ENCODE peak calls at places on chromosomes 11 and 22, in nine cellular contexts. M is dorsolateral prefrontal cortex, Z is HFF-Myc, V is A549, C is retinal pigment epithelial cell, A is GM12865, Y is choroid plexus epithelial cell, Q is brain microvascular endothelial cell, S is BJ. G is an unnamed sample.

GRCh38 chr11:11618973-11619435 is 2.8 kb downstream of the GALNT18 start:
- DNase-seq in A (no peak), C (no peak), Y (no peak), Q (no peak), V (peak), M (no peak), S (no peak), Z (no peak), G (no peak)

GRCh38 chr11:70498976-70499801 is 100.9 kb downstream of the CTTN start:
- DNase-seq in V (no peak), Q (no peak), Z (no peak), M (peak), S (no peak), Y (no peak), A (no peak), C (no peak), G (no peak)

GRCh38 chr11:93236741-93237675 is 39.2 kb upstream of the SLC36A4 start:
- DNase-seq in C (no peak), M (no peak), Y (peak), V (peak), Z (peak), A (peak), S (no peak), Q (peak), G (no peak)

GRCh38 chr11:86955111-86955673 is at the start of gene FZD4:
- DNase-seq in C (no peak), S (no peak), Q (peak), M (peak), Z (peak), A (peak), Y (peak), V (peak), G (peak)

GRCh38 chr22:40627612-40628011 is 8.9 kb downstream of the MRTFA start:
- DNase-seq in M (no peak), S (no peak), V (no peak), C (no peak), Q (no peak), A (no peak), Y (no peak), Z (no peak), G (no peak)

GRCh38 chr22:35258144-35258988 is 1.1 kb downstream of the HMGXB4 start:
- DNase-seq in V (peak), S (no peak), Y (peak), C (peak), Q (no peak), A (peak), M (no peak), Z (no peak), G (no peak)

GRCh38 chr22:32932176-32932575 is 126.0 kb downstream of the SYN3 start:
- DNase-seq in S (no peak), A (no peak), Y (peak), V (no peak), M (no peak), Z (no peak), Q (no peak), C (peak), G (no peak)

GRCh38 chr11:120815260-120816100 is 208.4 kb upstream of the TBCEL start:
- DNase-seq in S (no peak), C (no peak), Q (no peak), Y (no peak), V (no peak), A (no peak), Z (no peak), M (no peak), G (no peak)

GRCh38 chr22:23204541-23205157 is 24.3 kb downstream of the BCR start:
- DNase-seq in Q (no peak), V (no peak), S (no peak), M (no peak), A (no peak), Z (no peak), Y (no peak), C (peak), G (peak)

GRCh38 chr11:97414801-97415200 is 1025.0 kb downstream of the JRKL start:
- DNase-seq in C (no peak), S (no peak), Y (no peak), A (no peak), M (no peak), Z (no peak), V (no peak), Q (peak), G (no peak)

DNA sequence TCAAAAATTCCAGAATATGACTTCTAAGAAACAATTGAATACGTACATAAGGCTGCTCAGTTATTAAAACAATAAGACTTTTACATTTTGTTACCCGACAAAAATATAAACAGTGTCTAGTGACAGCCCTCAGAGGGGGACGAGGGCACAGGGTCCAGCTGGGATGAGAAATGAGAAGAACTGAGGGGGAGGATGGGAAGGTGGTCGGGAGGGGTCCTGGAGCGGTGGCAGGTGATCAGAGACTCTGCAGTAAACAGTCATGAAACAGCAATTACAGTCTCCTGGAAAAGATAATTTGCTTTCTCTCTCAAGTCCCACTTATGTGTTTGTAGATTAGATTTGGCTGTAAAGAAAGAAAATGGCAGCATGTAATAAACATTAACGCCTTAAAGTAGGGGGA is 56.0 kb downstream of the PACSIN2 start:
- DNase-seq in C (no peak), Y (no peak), Z (no peak), Q (no peak), A (no peak), M (no peak), S (no peak), V (no peak), G (no peak)
- H3K4me3 ChIP-seq in C (peak), Y (peak), Z (no peak), Q (no peak), A (no peak), M (peak), S (no peak), V (peak), G (peak)

DNA sequence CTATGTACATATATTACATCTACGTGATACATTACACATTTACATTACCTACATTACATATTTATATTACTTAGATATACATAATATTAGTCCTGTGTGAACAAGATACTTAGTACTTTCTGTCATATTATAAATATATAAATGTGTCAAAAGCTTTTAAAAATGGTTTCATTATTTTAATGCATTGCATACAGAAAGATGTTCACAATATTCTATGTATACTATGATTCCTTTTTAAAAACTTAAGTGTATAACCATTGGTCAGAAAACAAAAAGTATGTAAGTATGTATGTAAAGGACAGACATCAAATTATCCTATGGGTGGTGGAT is 647 bp upstream of the ZW10 start:
- DNase-seq in Q (no peak), Y (no peak), M (no peak), C (no peak), A (no peak), S (no peak), V (no peak), Z (no peak), G (no peak)
- H3K4me3 ChIP-seq in Q (peak), Y (peak), M (peak), C (peak), A (peak), S (peak), V (peak), Z (peak), G (peak)

GRCh38 chr22:38205261-38206128 is 3.7 kb downstream of the MAFF start:
- DNase-seq in Z (no peak), Q (peak), S (no peak), V (no peak), C (no peak), A (no peak), Y (peak), M (no peak), G (peak)
- H3K4me3 ChIP-seq in Z (no peak), Q (no peak), S (peak), V (no peak), C (no peak), A (no peak), Y (peak), M (no peak), G (no peak)

GRCh38 chr22:39512026-39512425 is 8.3 kb upstream of the ATF4 start:
- DNase-seq in M (no peak), S (no peak), C (no peak), A (no peak), Q (no peak), Y (no peak), Z (no peak), V (no peak), G (no peak)

GRCh38 chr22:39513791-39514190 is 6.6 kb upstream of the ATF4 start:
- DNase-seq in V (no peak), Z (no peak), A (no peak), Q (no peak), S (no peak), C (no peak), M (no peak), Y (no peak), G (no peak)

GRCh38 chr22:39510529-39511149 is 8.5 kb downstream of the MIEF1 start:
- DNase-seq in M (no peak), S (no peak), Z (no peak), A (no peak), Y (no peak), Q (no peak), V (no peak), C (no peak), G (no peak)

GRCh38 chr22:39508393-39508792 is 6.3 kb downstream of the MIEF1 start:
- DNase-seq in M (no peak), C (no peak), Z (no peak), V (no peak), Y (no peak), A (no peak), Q (no peak), S (no peak), G (no peak)

GRCh38 chr22:39511226-39511625 is 9.1 kb upstream of the ATF4 start:
- DNase-seq in Y (no peak), S (no peak), Z (no peak), V (no peak), C (no peak), M (no peak), A (no peak), Q (no peak), G (no peak)
- H3K4me3 ChIP-seq in Y (no peak), S (no peak), Z (no peak), V (no peak), C (no peak), M (no peak), A (no peak), Q (no peak), G (no peak)

G was measured in psoas muscle.